ENCODE peak calls at places on chromosomes 4 and X, in six cellular contexts. One of them, this sample, is unnamed.

GRCh38 chrX:153590961-153591956 is 7.7 kb downstream of the CCNQ start:
- DNase-seq in activated naive CD8-positive, alpha-beta T cell treated with anti-CD3 and anti-CD28 coated beads, Interleukin-2, amount 50 U/mL, for 24 hours: no peak
- DNase-seq in NCI-H1930: no peak
- DNase-seq in ACHN: no peak
- DNase-seq in right cardiac atrium: no peak
- DNase-seq in IMR-90: no peak
- DNase-seq in this sample: no peak

GRCh38 chr4:23888421-23889319 is 1.2 kb downstream of the PPARGC1A start:
- DNase-seq in activated naive CD8-positive, alpha-beta T cell treated with anti-CD3 and anti-CD28 coated beads, Interleukin-2, amount 50 U/mL, for 24 hours: no peak
- DNase-seq in NCI-H1930: no peak
- DNase-seq in ACHN: peak
- DNase-seq in right cardiac atrium: no peak
- DNase-seq in IMR-90: peak
- DNase-seq in this sample: peak

GRCh38 chrX:24334473-24334872 is 20.6 kb upstream of the SUPT20HL2 start:
- DNase-seq in activated naive CD8-positive, alpha-beta T cell treated with anti-CD3 and anti-CD28 coated beads, Interleukin-2, amount 50 U/mL, for 24 hours: no peak
- DNase-seq in NCI-H1930: no peak
- DNase-seq in ACHN: no peak
- DNase-seq in right cardiac atrium: no peak
- DNase-seq in IMR-90: peak
- DNase-seq in this sample: no peak

GRCh38 chr4:14096406-14096965 is 469.0 kb upstream of the BOD1L1 start:
- DNase-seq in activated naive CD8-positive, alpha-beta T cell treated with anti-CD3 and anti-CD28 coated beads, Interleukin-2, amount 50 U/mL, for 24 hours: no peak
- DNase-seq in NCI-H1930: no peak
- DNase-seq in ACHN: no peak
- DNase-seq in right cardiac atrium: no peak
- DNase-seq in IMR-90: peak
- DNase-seq in this sample: no peak

GRCh38 chr4:45621926-45622325 is 501.9 kb downstream of the GABRG1 start:
- DNase-seq in activated naive CD8-positive, alpha-beta T cell treated with anti-CD3 and anti-CD28 coated beads, Interleukin-2, amount 50 U/mL, for 24 hours: no peak
- DNase-seq in NCI-H1930: no peak
- DNase-seq in ACHN: peak
- DNase-seq in right cardiac atrium: no peak
- DNase-seq in IMR-90: no peak
- DNase-seq in this sample: peak

GRCh38 chr4:2798399-2799301 is 5.8 kb downstream of the SH3BP2 start:
- DNase-seq in activated naive CD8-positive, alpha-beta T cell treated with anti-CD3 and anti-CD28 coated beads, Interleukin-2, amount 50 U/mL, for 24 hours: peak
- DNase-seq in NCI-H1930: no peak
- DNase-seq in ACHN: no peak
- DNase-seq in right cardiac atrium: peak
- DNase-seq in IMR-90: no peak
- DNase-seq in this sample: no peak

GRCh38 chrX:25007059-25008053 is 8.4 kb downstream of the ARX start:
- DNase-seq in activated naive CD8-positive, alpha-beta T cell treated with anti-CD3 and anti-CD28 coated beads, Interleukin-2, amount 50 U/mL, for 24 hours: no peak
- DNase-seq in NCI-H1930: no peak
- DNase-seq in ACHN: no peak
- DNase-seq in right cardiac atrium: peak
- DNase-seq in IMR-90: no peak
- DNase-seq in this sample: no peak

GRCh38 chr4:48813984-48814383 is 16.9 kb upstream of the OCIAD1 start:
- DNase-seq in activated naive CD8-positive, alpha-beta T cell treated with anti-CD3 and anti-CD28 coated beads, Interleukin-2, amount 50 U/mL, for 24 hours: no peak
- DNase-seq in NCI-H1930: no peak
- DNase-seq in ACHN: no peak
- DNase-seq in right cardiac atrium: no peak
- DNase-seq in IMR-90: no peak
- DNase-seq in this sample: no peak

GRCh38 chrX:41397228-41397627 is 49.9 kb upstream of the NYX start:
- DNase-seq in activated naive CD8-positive, alpha-beta T cell treated with anti-CD3 and anti-CD28 coated beads, Interleukin-2, amount 50 U/mL, for 24 hours: no peak
- DNase-seq in NCI-H1930: no peak
- DNase-seq in ACHN: no peak
- DNase-seq in right cardiac atrium: no peak
- DNase-seq in IMR-90: no peak
- DNase-seq in this sample: no peak

GRCh38 chrX:150680974-150681373 is 12.2 kb upstream of the MTMR1 start:
- DNase-seq in activated naive CD8-positive, alpha-beta T cell treated with anti-CD3 and anti-CD28 coated beads, Interleukin-2, amount 50 U/mL, for 24 hours: no peak
- DNase-seq in NCI-H1930: peak
- DNase-seq in ACHN: peak
- DNase-seq in right cardiac atrium: no peak
- DNase-seq in IMR-90: peak
- DNase-seq in this sample: no peak

GRCh38 chrX:107596651-107597050 is 31.7 kb upstream of the PRPS1 start:
- DNase-seq in activated naive CD8-positive, alpha-beta T cell treated with anti-CD3 and anti-CD28 coated beads, Interleukin-2, amount 50 U/mL, for 24 hours: no peak
- DNase-seq in NCI-H1930: no peak
- DNase-seq in ACHN: no peak
- DNase-seq in right cardiac atrium: no peak
- DNase-seq in IMR-90: no peak
- DNase-seq in this sample: no peak

GRCh38 chr4:147453561-147454141 is 27.2 kb upstream of the EDNRA start:
- DNase-seq in activated naive CD8-positive, alpha-beta T cell treated with anti-CD3 and anti-CD28 coated beads, Interleukin-2, amount 50 U/mL, for 24 hours: no peak
- DNase-seq in NCI-H1930: no peak
- DNase-seq in ACHN: no peak
- DNase-seq in right cardiac atrium: no peak
- DNase-seq in IMR-90: peak
- DNase-seq in this sample: no peak

GRCh38 chr4:18953613-18954012 is 932.1 kb upstream of the LCORL start:
- DNase-seq in activated naive CD8-positive, alpha-beta T cell treated with anti-CD3 and anti-CD28 coated beads, Interleukin-2, amount 50 U/mL, for 24 hours: no peak
- DNase-seq in NCI-H1930: no peak
- DNase-seq in ACHN: no peak
- DNase-seq in right cardiac atrium: no peak
- DNase-seq in IMR-90: no peak
- DNase-seq in this sample: no peak

This sample was measured in COLO829.